ENCODE peak calls at places on chromosomes 2 and 18, in ten cellular contexts. H, V, N, B, G, F, L, S, K and A are unnamed samples.

GRCh38 chr2:117603569-117603968 is 210.9 kb upstream of the DDX18 start:
- DNase-seq in H (no peak), V (no peak), N (no peak), B (no peak), G (peak), F (no peak), L (no peak), S (no peak), K (no peak), A (no peak)

GRCh38 chr2:113757059-113757657 is 716 bp upstream of the SLC35F5 start:
- DNase-seq in H (no peak), V (no peak), N (no peak), B (no peak), G (no peak), F (no peak), L (no peak), S (no peak), K (no peak), A (no peak)

GRCh38 chr18:72672364-72673151 is 128.4 kb upstream of the CBLN2 start:
- DNase-seq in H (no peak), V (peak), N (peak), B (peak), G (peak), F (peak), L (no peak), S (no peak), K (peak), A (peak)

GRCh38 chr2:96264656-96265348 is 995 bp downstream of the TMEM127 start:
- DNase-seq in H (no peak), V (peak), N (no peak), B (peak), G (peak), F (peak), L (no peak), S (no peak), K (no peak), A (peak)

GRCh38 chr2:76930076-76930734 is 592.0 kb downstream of the LRRTM4 start:
- DNase-seq in H (no peak), V (no peak), N (no peak), B (no peak), G (no peak), F (no peak), L (no peak), S (no peak), K (no peak), A (no peak)

GRCh38 chr2:99261242-99261641 is 5.8 kb upstream of the LYG2 start:
- DNase-seq in H (no peak), V (no peak), N (peak), B (no peak), G (no peak), F (no peak), L (no peak), S (no peak), K (no peak), A (no peak)

GRCh38 chr2:131155208-131155855 is 50.2 kb downstream of the PLEKHB2 start:
- DNase-seq in H (no peak), V (no peak), N (no peak), B (no peak), G (no peak), F (no peak), L (no peak), S (no peak), K (no peak), A (no peak)

GRCh38 chr2:28567076-28567471 is 71.2 kb downstream of the PLB1 start:
- DNase-seq in H (peak), V (no peak), N (no peak), B (no peak), G (peak), F (no peak), L (no peak), S (no peak), K (no peak), A (no peak)

GRCh38 chr18:58348517-58348916 is 280.4 kb downstream of the ALPK2 start:
- DNase-seq in H (no peak), V (no peak), N (no peak), B (no peak), G (no peak), F (no peak), L (no peak), S (no peak), K (no peak), A (no peak)

GRCh38 chr2:102142829-102143449 is 393 bp downstream of the IL1R1 start:
- DNase-seq in H (no peak), V (peak), N (peak), B (peak), G (no peak), F (no peak), L (no peak), S (no peak), K (no peak), A (no peak)

GRCh38 chr2:232488097-232488711 is 570 bp upstream of the ECEL1 start:
- DNase-seq in H (peak), V (no peak), N (no peak), B (no peak), G (no peak), F (no peak), L (no peak), S (no peak), K (no peak), A (no peak)

GRCh38 chr18:36580874-36581750 is 247.7 kb downstream of the TPGS2 start:
- DNase-seq in H (no peak), V (peak), N (peak), B (peak), G (no peak), F (no peak), L (peak), S (no peak), K (no peak), A (no peak)

GRCh38 chr18:34951625-34952379 is 89.4 kb upstream of the MAPRE2 start:
- DNase-seq in H (no peak), V (no peak), N (no peak), B (no peak), G (no peak), F (no peak), L (no peak), S (no peak), K (no peak), A (no peak)

GRCh38 chr2:152924722-152925121 is 206.3 kb downstream of the ARL6IP6 start:
- DNase-seq in H (peak), V (no peak), N (peak), B (no peak), G (no peak), F (no peak), L (no peak), S (no peak), K (no peak), A (no peak)

GRCh38 chr2:199228887-199229819 is 228.6 kb downstream of the SATB2 start:
- DNase-seq in H (no peak), V (peak), N (peak), B (peak), G (no peak), F (no peak), L (peak), S (no peak), K (peak), A (no peak)

GRCh38 chr2:187552959-187553681 is 1.1 kb downstream of the TFPI start:
- DNase-seq in H (no peak), V (peak), N (peak), B (peak), G (no peak), F (no peak), L (no peak), S (no peak), K (no peak), A (no peak)

GRCh38 chr2:234731236-234731635 is 220.6 kb upstream of the SH3BP4 start:
- DNase-seq in H (no peak), V (no peak), N (no peak), B (no peak), G (no peak), F (no peak), L (no peak), S (no peak), K (no peak), A (no peak)

GRCh38 chr2:154580767-154581166 is 117.7 kb upstream of the KCNJ3 start:
- DNase-seq in H (no peak), V (no peak), N (no peak), B (no peak), G (no peak), F (no peak), L (no peak), S (no peak), K (no peak), A (no peak)

GRCh38 chr2:148416248-148416647 is 228.3 kb upstream of the EPC2 start:
- DNase-seq in H (no peak), V (no peak), N (no peak), B (no peak), G (no peak), F (no peak), L (no peak), S (no peak), K (no peak), A (no peak)

GRCh38 chr2:27890146-27891062 is at the start of the genes BABAM2 and RBKS:
- DNase-seq in H (peak), V (peak), N (peak), B (peak), G (peak), F (peak), L (peak), S (peak), K (peak), A (peak)

GRCh38 chr2:174681983-174682577 is 82.2 kb downstream of the CHRNA1 start:
- DNase-seq in H (peak), V (no peak), N (no peak), B (no peak), G (peak), F (peak), L (no peak), S (no peak), K (no peak), A (peak)

GRCh38 chr18:74897971-74898657 is 300.4 kb downstream of the ZNF407 start:
- DNase-seq in H (no peak), V (peak), N (peak), B (peak), G (no peak), F (no peak), L (no peak), S (no peak), K (peak), A (no peak)

GRCh38 chr18:49274188-49274714 is 186.2 kb downstream of the DYM start:
- DNase-seq in H (no peak), V (no peak), N (peak), B (peak), G (no peak), F (no peak), L (peak), S (no peak), K (no peak), A (no peak)

GRCh38 chr2:226187601-226188000 is 612.0 kb downstream of the IRS1 start:
- DNase-seq in H (no peak), V (peak), N (no peak), B (peak), G (no peak), F (no peak), L (peak), S (no peak), K (no peak), A (no peak)

GRCh38 chr18:69804776-69805501 is 142.7 kb downstream of the CD226 start:
- DNase-seq in H (no peak), V (no peak), N (no peak), B (no peak), G (no peak), F (no peak), L (no peak), S (no peak), K (no peak), A (no peak)

GRCh38 chr2:187994464-187995331 is 297.0 kb upstream of the GULP1 start:
- DNase-seq in H (no peak), V (peak), N (no peak), B (peak), G (no peak), F (no peak), L (no peak), S (no peak), K (no peak), A (no peak)

GRCh38 chr2:211133766-211134165 is 577.4 kb downstream of the CPS1 start:
- DNase-seq in H (no peak), V (no peak), N (no peak), B (no peak), G (no peak), F (no peak), L (no peak), S (no peak), K (no peak), A (no peak)

GRCh38 chr2:20501974-20502373 is 55.1 kb downstream of the RHOB start:
- DNase-seq in H (no peak), V (peak), N (peak), B (peak), G (no peak), F (no peak), L (peak), S (no peak), K (peak), A (no peak)

GRCh38 chr18:26489881-26490280 is 58.5 kb downstream of the KCTD1 start:
- DNase-seq in H (no peak), V (no peak), N (peak), B (peak), G (no peak), F (no peak), L (no peak), S (no peak), K (no peak), A (no peak)

GRCh38 chr2:223235986-223236385 is 184.0 kb downstream of the KCNE4 start:
- DNase-seq in H (no peak), V (peak), N (peak), B (no peak), G (no peak), F (no peak), L (no peak), S (no peak), K (no peak), A (no peak)

GRCh38 chr2:169276045-169276444 is 86.3 kb downstream of the LRP2 start:
- DNase-seq in H (no peak), V (no peak), N (peak), B (no peak), G (no peak), F (no peak), L (no peak), S (no peak), K (no peak), A (no peak)

GRCh38 chr2:238498691-238499295 is 72.1 kb downstream of the ASB1 start:
- DNase-seq in H (peak), V (no peak), N (no peak), B (no peak), G (no peak), F (no peak), L (no peak), S (no peak), K (no peak), A (no peak)

GRCh38 chr2:28217042-28217740 is 175.5 kb upstream of the FOSL2 start:
- DNase-seq in H (no peak), V (no peak), N (peak), B (peak), G (no peak), F (no peak), L (no peak), S (no peak), K (no peak), A (no peak)

GRCh38 chr2:188485496-188485895 is 193.8 kb downstream of the GULP1 start:
- DNase-seq in H (no peak), V (peak), N (peak), B (no peak), G (no peak), F (no peak), L (no peak), S (no peak), K (no peak), A (no peak)

GRCh38 chr2:178860551-178860950 is 53.3 kb upstream of the TTN start:
- DNase-seq in H (no peak), V (peak), N (no peak), B (peak), G (no peak), F (no peak), L (no peak), S (no peak), K (no peak), A (no peak)

DNA sequence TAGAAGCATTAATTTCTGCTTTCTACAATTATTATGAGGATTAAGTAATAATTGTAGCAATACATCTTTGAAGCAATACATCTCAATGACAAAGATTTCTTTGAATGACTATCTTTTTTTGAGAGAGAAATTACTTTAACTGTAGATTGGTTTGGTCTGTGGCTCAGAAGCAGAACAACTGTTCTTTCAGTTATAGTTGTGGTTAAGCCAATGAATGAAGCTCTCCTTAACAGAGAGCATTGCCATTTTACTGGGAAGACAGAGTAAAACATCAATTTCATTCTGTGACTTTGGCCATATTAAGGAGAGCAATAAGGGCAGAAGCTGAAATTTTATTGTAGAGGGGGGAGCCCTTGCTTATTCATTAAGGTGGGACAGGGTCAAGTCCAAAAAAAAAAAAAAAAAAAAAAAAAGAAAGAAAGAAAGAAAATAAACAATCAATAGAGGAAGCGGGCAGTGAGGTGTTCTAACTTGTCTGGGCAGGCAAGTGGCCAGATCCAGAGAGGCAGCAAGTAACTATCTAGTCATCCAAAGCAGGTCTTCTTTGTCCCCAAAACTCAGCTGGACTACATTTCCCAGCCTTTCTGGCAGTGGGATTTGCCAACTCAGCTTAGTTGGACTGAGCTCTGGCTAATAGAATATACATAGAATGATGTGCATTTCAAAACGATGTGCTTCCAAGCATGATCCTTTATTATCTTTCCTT is 462.8 kb upstream of the CDH20 start:
- DNase-seq in H (no peak), V (no peak), N (peak), B (no peak), G (no peak), F (no peak), L (no peak), S (no peak), K (no peak), A (no peak)
- TF ChIP-seq CTCF in H (no peak), V (no peak), N (no peak), B (no peak), G (no peak), F (no peak), L (no peak), S (no peak), K (no peak), A (no peak)

DNA sequence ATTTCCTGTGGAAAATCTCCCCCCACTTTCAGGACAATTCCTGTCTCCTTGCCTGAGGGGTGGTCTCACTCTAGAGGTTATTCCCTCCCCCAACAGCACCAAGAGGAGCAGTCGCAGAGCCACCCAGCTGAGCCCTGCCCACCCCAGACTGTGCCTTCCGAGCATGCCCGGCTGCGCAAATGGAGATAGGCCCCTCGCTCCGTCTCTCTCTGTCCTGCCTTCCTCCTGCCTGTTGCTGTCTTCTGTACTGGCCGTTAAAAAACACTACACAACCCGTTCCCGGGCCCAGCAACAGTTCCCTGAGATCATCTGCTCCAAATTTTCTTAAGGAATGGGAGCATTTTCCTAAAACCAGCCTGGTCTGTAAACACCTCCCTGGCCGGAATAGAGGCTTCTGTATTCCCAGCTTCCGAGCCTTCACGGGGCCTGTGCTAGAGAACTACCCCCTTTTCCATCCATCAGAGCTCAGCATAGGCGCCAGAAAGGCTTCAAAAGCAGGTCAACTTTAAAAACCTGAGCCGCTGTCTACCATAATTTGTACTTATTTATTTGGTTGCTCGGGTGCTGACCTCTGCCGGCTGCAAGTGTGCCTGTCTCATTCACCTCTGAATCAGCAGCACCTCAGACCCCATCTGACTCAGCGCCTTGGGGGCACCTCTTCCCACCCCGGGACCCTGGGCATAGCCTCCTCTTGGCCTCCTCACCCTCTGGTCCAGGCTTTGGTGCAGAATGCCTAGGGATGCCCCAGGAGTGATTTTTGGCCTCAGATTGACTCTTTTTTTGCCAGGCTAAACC is 159.4 kb downstream of the PXDN start:
- DNase-seq in H (peak), V (peak), N (no peak), B (no peak), G (no peak), F (no peak), L (no peak), S (no peak), K (no peak), A (no peak)
- TF ChIP-seq CTCF in H (no peak), V (peak), N (peak), B (peak), G (no peak), F (no peak), L (no peak), S (no peak), K (peak), A (no peak)

GRCh38 chr18:62714671-62715438 is 486 bp upstream of the PHLPP1 start:
- DNase-seq in H (peak), V (peak), N (peak), B (peak), G (peak), F (peak), L (peak), S (peak), K (peak), A (peak)

GRCh38 chr18:62713651-62714247 is 1.6 kb upstream of the PHLPP1 start:
- DNase-seq in H (no peak), V (no peak), N (no peak), B (no peak), G (no peak), F (no peak), L (no peak), S (no peak), K (no peak), A (no peak)

GRCh38 chr18:62711781-62712180 is 3.6 kb upstream of the PHLPP1 start:
- DNase-seq in H (no peak), V (no peak), N (no peak), B (no peak), G (no peak), F (no peak), L (no peak), S (no peak), K (no peak), A (no peak)

GRCh38 chr18:62715439-62715792 is at the start of gene PHLPP1:
- DNase-seq in H (no peak), V (no peak), N (no peak), B (no peak), G (peak), F (no peak), L (no peak), S (no peak), K (no peak), A (no peak)

GRCh38 chr18:62710417-62710816 is 4.9 kb upstream of the PHLPP1 start:
- DNase-seq in H (no peak), V (peak), N (no peak), B (no peak), G (no peak), F (no peak), L (no peak), S (no peak), K (no peak), A (no peak)
- TF ChIP-seq CTCF in H (no peak), V (peak), N (no peak), B (no peak), G (no peak), F (no peak), L (no peak), S (no peak), K (no peak), A (no peak)

DNA sequence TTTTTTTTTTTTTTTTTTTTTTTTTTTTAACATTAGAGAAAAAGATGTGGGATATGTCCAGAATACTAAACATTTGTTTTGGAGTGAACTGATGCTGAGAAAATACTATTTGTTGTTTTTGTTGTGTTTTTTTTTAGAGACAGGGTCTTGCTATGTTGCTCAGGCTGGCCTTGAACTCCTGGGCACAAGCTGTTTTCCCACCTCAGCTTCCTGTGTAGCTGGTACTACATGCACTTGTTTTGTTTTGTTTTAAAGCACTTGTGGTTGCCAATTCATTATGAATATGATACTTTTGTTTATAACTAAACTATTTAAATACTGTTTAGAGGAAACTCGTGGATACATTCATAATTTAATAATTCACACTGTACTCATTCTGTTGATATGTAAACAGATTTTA is 33.4 kb upstream of the DYSF start:
- DNase-seq in H (no peak), V (no peak), N (no peak), B (no peak), G (no peak), F (no peak), L (no peak), S (no peak), K (no peak), A (no peak)
- TF ChIP-seq CTCF in H (no peak), V (no peak), N (no peak), B (no peak), G (no peak), F (no peak), L (no peak), S (no peak), K (no peak), A (no peak)